ENCODE peak calls at places on chromosomes 16 and 17, in nine cellular contexts. One of them, this sample, is unnamed.

GRCh38 chr17:19619705-19620325 is 28.7 kb upstream of the ALDH3A2 start:
- DNase-seq in K562: no peak
- DNase-seq in stomach: no peak
- DNase-seq in IMR-90: no peak
- DNase-seq in GM12864: no peak
- DNase-seq in testis: no peak
- DNase-seq in cardiac fibroblast: no peak
- DNase-seq in BJ: no peak
- DNase-seq in heart right ventricle: no peak
- DNase-seq in this sample: no peak

GRCh38 chr17:16381496-16381820 is 567 bp downstream of the UBB start:
- DNase-seq in K562: no peak
- DNase-seq in stomach: no peak
- DNase-seq in IMR-90: peak
- DNase-seq in GM12864: peak
- DNase-seq in testis: no peak
- DNase-seq in cardiac fibroblast: peak
- DNase-seq in BJ: no peak
- DNase-seq in heart right ventricle: no peak
- DNase-seq in this sample: no peak

GRCh38 chr16:67664871-67665270 is 1.7 kb downstream of the ENKD1 start:
- DNase-seq in K562: no peak
- DNase-seq in stomach: no peak
- DNase-seq in IMR-90: no peak
- DNase-seq in GM12864: no peak
- DNase-seq in testis: no peak
- DNase-seq in cardiac fibroblast: no peak
- DNase-seq in BJ: no peak
- DNase-seq in heart right ventricle: no peak
- DNase-seq in this sample: no peak

GRCh38 chr16:20747030-20747816 is 5.6 kb upstream of the THUMPD1 start:
- DNase-seq in K562: peak
- DNase-seq in stomach: no peak
- DNase-seq in IMR-90: no peak
- DNase-seq in GM12864: no peak
- DNase-seq in testis: no peak
- DNase-seq in cardiac fibroblast: no peak
- DNase-seq in BJ: no peak
- DNase-seq in heart right ventricle: no peak
- DNase-seq in this sample: no peak

GRCh38 chr16:24580665-24581064 is 41.3 kb downstream of the RBBP6 start:
- DNase-seq in K562: no peak
- DNase-seq in stomach: no peak
- DNase-seq in IMR-90: peak
- DNase-seq in GM12864: no peak
- DNase-seq in testis: no peak
- DNase-seq in cardiac fibroblast: peak
- DNase-seq in BJ: no peak
- DNase-seq in heart right ventricle: no peak
- DNase-seq in this sample: peak

GRCh38 chr16:46982335-46982734 is 8.9 kb upstream of the DNAJA2 start:
- DNase-seq in K562: no peak
- DNase-seq in stomach: no peak
- DNase-seq in IMR-90: no peak
- DNase-seq in GM12864: no peak
- DNase-seq in testis: no peak
- DNase-seq in cardiac fibroblast: no peak
- DNase-seq in BJ: no peak
- DNase-seq in heart right ventricle: no peak
- DNase-seq in this sample: no peak

GRCh38 chr16:7340938-7341337 is 8.3 kb downstream of the RBFOX1 start:
- DNase-seq in K562: no peak
- DNase-seq in stomach: no peak
- DNase-seq in IMR-90: no peak
- DNase-seq in GM12864: no peak
- DNase-seq in testis: no peak
- DNase-seq in cardiac fibroblast: no peak
- DNase-seq in BJ: no peak
- DNase-seq in heart right ventricle: no peak
- DNase-seq in this sample: no peak

GRCh38 chr17:56708220-56708567 is 114.7 kb downstream of the NOG start:
- DNase-seq in K562: no peak
- DNase-seq in stomach: no peak
- DNase-seq in IMR-90: peak
- DNase-seq in GM12864: no peak
- DNase-seq in testis: no peak
- DNase-seq in cardiac fibroblast: no peak
- DNase-seq in BJ: no peak
- DNase-seq in heart right ventricle: no peak
- DNase-seq in this sample: no peak

GRCh38 chr16:80693553-80693952 is 110.8 kb downstream of the CDYL2 start:
- DNase-seq in K562: no peak
- DNase-seq in stomach: no peak
- DNase-seq in IMR-90: peak
- DNase-seq in GM12864: no peak
- DNase-seq in testis: no peak
- DNase-seq in cardiac fibroblast: no peak
- DNase-seq in BJ: no peak
- DNase-seq in heart right ventricle: no peak
- DNase-seq in this sample: no peak

GRCh38 chr16:75053791-75054555 is 55.1 kb downstream of the ZNRF1 start:
- DNase-seq in K562: no peak
- DNase-seq in stomach: peak
- DNase-seq in IMR-90: no peak
- DNase-seq in GM12864: no peak
- DNase-seq in testis: peak
- DNase-seq in cardiac fibroblast: no peak
- DNase-seq in BJ: no peak
- DNase-seq in heart right ventricle: peak
- DNase-seq in this sample: no peak

GRCh38 chr17:81667754-81668153 is 1.2 kb downstream of the CCDC137 start:
- DNase-seq in K562: peak
- DNase-seq in stomach: no peak
- DNase-seq in IMR-90: no peak
- DNase-seq in GM12864: no peak
- DNase-seq in testis: no peak
- DNase-seq in cardiac fibroblast: no peak
- DNase-seq in BJ: no peak
- DNase-seq in heart right ventricle: no peak
- DNase-seq in this sample: no peak
- TF ChIP-seq CTCF in K562: peak
- TF ChIP-seq CTCF in stomach: no peak
- TF ChIP-seq CTCF in IMR-90: no peak
- TF ChIP-seq CTCF in GM12864: no peak
- TF ChIP-seq CTCF in testis: no peak
- TF ChIP-seq CTCF in cardiac fibroblast: no peak
- TF ChIP-seq CTCF in BJ: no peak
- TF ChIP-seq CTCF in heart right ventricle: no peak
- TF ChIP-seq CTCF in this sample: no peak

GRCh38 chr17:48621410-48622387 is 4.5 kb downstream of the HOXB9 start:
- DNase-seq in K562: no peak
- DNase-seq in stomach: no peak
- DNase-seq in IMR-90: no peak
- DNase-seq in GM12864: no peak
- DNase-seq in testis: no peak
- DNase-seq in cardiac fibroblast: no peak
- DNase-seq in BJ: no peak
- DNase-seq in heart right ventricle: no peak
- DNase-seq in this sample: no peak

GRCh38 chr17:48624118-48624517 is 2.0 kb downstream of the HOXB9 start:
- DNase-seq in K562: no peak
- DNase-seq in stomach: no peak
- DNase-seq in IMR-90: no peak
- DNase-seq in GM12864: no peak
- DNase-seq in testis: no peak
- DNase-seq in cardiac fibroblast: no peak
- DNase-seq in BJ: no peak
- DNase-seq in heart right ventricle: no peak
- DNase-seq in this sample: no peak

GRCh38 chr17:48624544-48625501 is 1.3 kb downstream of the HOXB9 start:
- DNase-seq in K562: peak
- DNase-seq in stomach: no peak
- DNase-seq in IMR-90: no peak
- DNase-seq in GM12864: no peak
- DNase-seq in testis: no peak
- DNase-seq in cardiac fibroblast: no peak
- DNase-seq in BJ: no peak
- DNase-seq in heart right ventricle: no peak
- DNase-seq in this sample: no peak

GRCh38 chr17:48622857-48623256 is 3.3 kb downstream of the HOXB9 start:
- DNase-seq in K562: no peak
- DNase-seq in stomach: no peak
- DNase-seq in IMR-90: no peak
- DNase-seq in GM12864: no peak
- DNase-seq in testis: no peak
- DNase-seq in cardiac fibroblast: no peak
- DNase-seq in BJ: no peak
- DNase-seq in heart right ventricle: no peak
- DNase-seq in this sample: no peak

DNA sequence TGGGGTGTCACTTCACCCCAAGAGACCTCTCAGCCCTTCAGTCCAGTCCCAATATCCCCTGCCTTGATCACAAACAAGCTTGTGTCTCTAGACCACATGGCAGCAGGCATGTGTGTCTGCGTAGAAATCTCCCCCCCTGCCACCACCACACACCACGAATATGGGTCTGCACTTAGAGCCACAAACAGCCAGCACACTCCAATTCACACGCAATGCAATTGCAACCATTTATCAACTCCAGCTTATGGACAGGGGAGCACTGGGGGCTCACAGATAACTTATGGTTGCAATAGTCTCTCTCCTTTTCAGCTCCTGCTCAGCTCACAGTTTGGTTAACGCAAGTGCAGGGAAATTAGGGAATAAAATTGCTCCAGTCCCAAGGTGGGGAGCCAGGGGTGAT is 2.6 kb downstream of the HOXB9 start:
- DNase-seq in K562: no peak
- DNase-seq in stomach: no peak
- DNase-seq in IMR-90: no peak
- DNase-seq in GM12864: no peak
- DNase-seq in testis: no peak
- DNase-seq in cardiac fibroblast: no peak
- DNase-seq in BJ: no peak
- DNase-seq in heart right ventricle: no peak
- DNase-seq in this sample: no peak
- H3K4me3 ChIP-seq in K562: peak
- H3K4me3 ChIP-seq in stomach: no peak
- H3K4me3 ChIP-seq in IMR-90: no peak
- H3K4me3 ChIP-seq in GM12864: no peak
- H3K4me3 ChIP-seq in testis: no peak
- H3K4me3 ChIP-seq in cardiac fibroblast: no peak
- H3K4me3 ChIP-seq in BJ: no peak
- H3K4me3 ChIP-seq in heart right ventricle: no peak
- H3K4me3 ChIP-seq in this sample: no peak

DNA sequence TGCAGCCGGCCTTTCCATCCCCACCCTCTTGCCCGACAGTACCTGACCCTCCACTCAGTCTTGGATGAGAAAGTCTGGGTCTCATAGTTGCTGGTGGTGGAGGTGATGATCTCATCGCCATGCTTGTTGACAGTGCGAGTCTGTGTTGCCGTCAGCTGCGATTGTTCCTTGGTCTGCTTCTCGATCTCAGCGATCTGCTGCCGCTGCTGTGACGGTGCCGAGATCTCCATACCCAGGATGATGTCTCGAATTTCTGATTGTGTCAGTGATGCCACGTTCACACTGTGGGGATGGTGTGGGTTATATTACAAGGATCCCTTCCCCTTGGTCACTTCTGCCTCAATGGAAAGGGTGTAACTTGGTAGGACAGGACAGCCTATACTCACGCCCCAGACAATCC is 4.1 kb upstream of the RILP start:
- DNase-seq in K562: no peak
- DNase-seq in stomach: no peak
- DNase-seq in IMR-90: no peak
- DNase-seq in GM12864: no peak
- DNase-seq in testis: no peak
- DNase-seq in cardiac fibroblast: no peak
- DNase-seq in BJ: no peak
- DNase-seq in heart right ventricle: no peak
- DNase-seq in this sample: no peak
- TF ChIP-seq CTCF in K562: no peak
- TF ChIP-seq CTCF in stomach: no peak
- TF ChIP-seq CTCF in IMR-90: no peak
- TF ChIP-seq CTCF in GM12864: no peak
- TF ChIP-seq CTCF in testis: no peak
- TF ChIP-seq CTCF in cardiac fibroblast: no peak
- TF ChIP-seq CTCF in BJ: no peak
- TF ChIP-seq CTCF in heart right ventricle: no peak
- TF ChIP-seq CTCF in this sample: no peak

GRCh38 chr16:11125936-11126335 is 130.1 kb downstream of the SOCS1 start:
- DNase-seq in K562: no peak
- DNase-seq in stomach: no peak
- DNase-seq in IMR-90: no peak
- DNase-seq in GM12864: no peak
- DNase-seq in testis: no peak
- DNase-seq in cardiac fibroblast: no peak
- DNase-seq in BJ: no peak
- DNase-seq in heart right ventricle: no peak
- DNase-seq in this sample: no peak

GRCh38 chr16:11129378-11129781 is 126.6 kb downstream of the SOCS1 start:
- DNase-seq in K562: no peak
- DNase-seq in stomach: no peak
- DNase-seq in IMR-90: no peak
- DNase-seq in GM12864: no peak
- DNase-seq in testis: no peak
- DNase-seq in cardiac fibroblast: peak
- DNase-seq in BJ: peak
- DNase-seq in heart right ventricle: no peak
- DNase-seq in this sample: no peak

GRCh38 chr16:11128211-11129123 is 127.5 kb downstream of the SOCS1 start:
- DNase-seq in K562: peak
- DNase-seq in stomach: peak
- DNase-seq in IMR-90: peak
- DNase-seq in GM12864: no peak
- DNase-seq in testis: peak
- DNase-seq in cardiac fibroblast: peak
- DNase-seq in BJ: peak
- DNase-seq in heart right ventricle: peak
- DNase-seq in this sample: no peak

GRCh38 chr16:11126389-11127072 is 129.5 kb downstream of the SOCS1 start:
- DNase-seq in K562: no peak
- DNase-seq in stomach: no peak
- DNase-seq in IMR-90: no peak
- DNase-seq in GM12864: no peak
- DNase-seq in testis: no peak
- DNase-seq in cardiac fibroblast: no peak
- DNase-seq in BJ: no peak
- DNase-seq in heart right ventricle: no peak
- DNase-seq in this sample: no peak

DNA sequence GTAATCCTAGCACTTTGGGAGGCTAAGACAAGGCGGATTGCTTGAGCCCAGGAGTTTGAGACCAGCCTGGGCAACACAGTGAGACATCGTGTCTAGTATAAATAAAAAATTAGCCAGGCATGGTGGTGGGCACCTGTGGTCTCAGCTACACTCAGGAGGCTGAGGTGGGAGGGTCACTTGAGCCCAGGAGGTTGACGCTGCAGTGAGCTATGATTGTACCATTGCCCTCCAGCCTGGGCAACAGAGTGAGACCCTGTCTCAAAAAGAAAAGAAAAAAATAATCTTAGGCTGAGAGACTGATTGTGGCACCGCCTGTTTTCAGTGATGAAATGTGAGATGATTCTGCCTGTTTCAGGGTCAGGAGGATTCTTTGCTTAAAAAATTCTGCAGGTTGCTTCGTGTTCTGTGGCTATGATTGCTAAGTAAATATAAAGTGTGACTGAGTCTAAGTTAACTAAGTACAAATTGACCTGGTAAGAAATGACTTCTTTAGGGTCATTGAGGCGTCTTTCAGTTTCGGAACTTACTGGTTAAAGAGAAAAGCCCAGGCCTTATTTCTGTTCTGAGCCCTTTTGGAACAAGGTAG is 128.3 kb downstream of the SOCS1 start:
- DNase-seq in K562: no peak
- DNase-seq in stomach: no peak
- DNase-seq in IMR-90: no peak
- DNase-seq in GM12864: no peak
- DNase-seq in testis: no peak
- DNase-seq in cardiac fibroblast: no peak
- DNase-seq in BJ: no peak
- DNase-seq in heart right ventricle: no peak
- DNase-seq in this sample: no peak
- H3K4me3 ChIP-seq in K562: no peak
- H3K4me3 ChIP-seq in stomach: no peak
- H3K4me3 ChIP-seq in IMR-90: no peak
- H3K4me3 ChIP-seq in GM12864: no peak
- H3K4me3 ChIP-seq in testis: no peak
- H3K4me3 ChIP-seq in cardiac fibroblast: no peak
- H3K4me3 ChIP-seq in BJ: no peak
- H3K4me3 ChIP-seq in heart right ventricle: no peak
- H3K4me3 ChIP-seq in this sample: no peak

This sample was measured in HFF-Myc.